ENCODE peak calls at places on chromosomes 12 and 14, in four cellular contexts. V, F, H and N are unnamed samples.

GRCh38 chr14:55851301-55851700 is 266.9 kb upstream of the PELI2 start:
- DNase-seq in V (no peak), F (no peak), H (no peak), N (no peak)

GRCh38 chr12:7403466-7403865 is 40.5 kb downstream of the CD163L1 start:
- DNase-seq in V (no peak), F (no peak), H (no peak), N (no peak)

GRCh38 chr12:122869207-122869973 is 26.5 kb downstream of the VPS37B start:
- DNase-seq in V (no peak), F (no peak), H (no peak), N (no peak)

GRCh38 chr14:39154594-39155189 is 15.4 kb downstream of the TRAPPC6B start:
- DNase-seq in V (no peak), F (no peak), H (no peak), N (no peak)

GRCh38 chr12:119036878-119037493 is 55.6 kb downstream of the SRRM4 start:
- DNase-seq in V (no peak), F (no peak), H (no peak), N (peak; percentile 6)

GRCh38 chr14:33567736-33568124 is 383.1 kb downstream of the EGLN3 start:
- DNase-seq in V (no peak), F (no peak), H (peak; percentile 78), N (no peak)

GRCh38 chr12:47736216-47736615 is 10.9 kb upstream of the ENDOU start:
- DNase-seq in V (no peak), F (no peak), H (no peak), N (no peak)

GRCh38 chr12:113392988-113393579 is 10.6 kb downstream of the SDS start:
- DNase-seq in V (no peak), F (no peak), H (no peak), N (no peak)

GRCh38 chr14:96627811-96628775 is 125.9 kb downstream of the PAPOLA start:
- DNase-seq in V (no peak), F (no peak), H (no peak), N (no peak)

GRCh38 chr14:31955941-31956579 is 121.0 kb upstream of the ARHGAP5 start:
- DNase-seq in V (no peak), F (no peak), H (no peak), N (no peak)

GRCh38 chr12:50948798-50949197 is 3.5 kb upstream of the HIGD1C start:
- DNase-seq in V (no peak), F (no peak), H (no peak), N (no peak)

GRCh38 chr12:65839027-65839426 is 14.7 kb downstream of the HMGA2 start:
- DNase-seq in V (no peak), F (no peak), H (no peak), N (no peak)

GRCh38 chr14:95471526-95472304 is 44.7 kb downstream of the SYNE3 start:
- DNase-seq in V (no peak), F (no peak), H (no peak), N (no peak)

GRCh38 chr12:3004655-3005565 is 45.7 kb downstream of the TEAD4 start:
- DNase-seq in V (no peak), F (no peak), H (no peak), N (no peak)

GRCh38 chr12:4107436-4107878 is 166.1 kb upstream of the CCND2 start:
- DNase-seq in V (peak; percentile 83), F (no peak), H (no peak), N (no peak)

GRCh38 chr12:96143392-96143791 is 50.8 kb upstream of the ELK3 start:
- DNase-seq in V (peak; percentile 17), F (no peak), H (no peak), N (no peak)

GRCh38 chr12:28167981-28168485 is 22.2 kb upstream of the CCDC91 start:
- DNase-seq in V (no peak), F (no peak), H (no peak), N (no peak)

GRCh38 chr12:94109154-94109553 is 39.2 kb upstream of the PLXNC1 start:
- DNase-seq in V (no peak), F (no peak), H (peak; percentile 62), N (no peak)

GRCh38 chr12:85405781-85406522 is 125.9 kb downstream of the ALX1 start:
- DNase-seq in V (no peak), F (no peak), H (peak; percentile 80), N (no peak)

GRCh38 chr14:99821519-99822165 is 28.4 kb downstream of the EML1 start:
- DNase-seq in V (no peak), F (no peak), H (peak; percentile 95), N (peak; percentile 87)

GRCh38 chr12:66668311-66668710 is 10.6 kb downstream of the GRIP1 start:
- DNase-seq in V (no peak), F (no peak), H (no peak), N (no peak)

GRCh38 chr14:88488081-88488480 is 66.7 kb downstream of the PTPN21 start:
- DNase-seq in V (no peak), F (no peak), H (no peak), N (no peak)

GRCh38 chr12:71888521-71888920 is 49.0 kb downstream of the TBC1D15 start:
- DNase-seq in V (no peak), F (no peak), H (no peak), N (no peak)

GRCh38 chr12:54378791-54379400 is 5.6 kb downstream of the ZNF385A start:
- DNase-seq in V (no peak), F (no peak), H (no peak), N (no peak)

GRCh38 chr12:121793501-121793835 is at the start of gene RHOF:
- DNase-seq in V (no peak), F (no peak), H (no peak), N (no peak)

GRCh38 chr12:108696111-108696995 is 35.0 kb downstream of the CORO1C start:
- DNase-seq in V (no peak), F (no peak), H (peak; percentile 100), N (peak; percentile 71)

GRCh38 chr14:96989293-96989692 is 192.1 kb downstream of the VRK1 start:
- DNase-seq in V (no peak), F (no peak), H (no peak), N (no peak)

GRCh38 chr12:53065975-53066593 is 13.1 kb downstream of the SPRYD3 start:
- DNase-seq in V (peak; percentile 65), F (no peak), H (peak; percentile 47), N (peak; percentile 65)

GRCh38 chr12:101459642-101460346 is 15.3 kb upstream of the SPIC start:
- DNase-seq in V (no peak), F (no peak), H (no peak), N (no peak)

GRCh38 chr14:56811596-56812363 is 1.5 kb upstream of the OTX2 start:
- DNase-seq in V (no peak), F (no peak), H (no peak), N (no peak)

GRCh38 chr12:112848338-112848715 is 56.8 kb downstream of the RPH3A start:
- DNase-seq in V (no peak), F (no peak), H (no peak), N (no peak)

GRCh38 chr12:91894911-91895310 is 250.7 kb downstream of the BTG1 start:
- DNase-seq in V (no peak), F (no peak), H (no peak), N (no peak)